ENCODE peak calls at places on chromosomes 12 and 14, in seven cellular contexts. L is endodermal cell, C is PC-9, W is cardiac muscle cell, J is upper lobe of right lung, V is aorta, Q is small intestine. B is an unnamed sample.
A peak's percentile ranks its signal among the peaks of the same experiment; 100 is the strongest.

GRCh38 chr12:88994537-88994936 is 357.8 kb downstream of the DUSP6 start:
- DNase-seq in L (no peak), C (no peak), W (peak; percentile 16), J (no peak), V (no peak), Q (no peak), B (no peak)

GRCh38 chr14:54730156-54730961 is 163.4 kb downstream of the SAMD4A start:
- DNase-seq in L (no peak), C (peak; percentile 77), W (peak; percentile 58), J (no peak), V (no peak), Q (peak; percentile 3), B (no peak)

GRCh38 chr12:56749853-56750252 is 2.3 kb downstream of the PRIM1 start:
- DNase-seq in L (no peak), C (no peak), W (no peak), J (no peak), V (no peak), Q (no peak), B (no peak)

GRCh38 chr12:30840715-30841114 is 85.8 kb upstream of the TSPAN11 start:
- DNase-seq in L (no peak), C (no peak), W (no peak), J (no peak), V (no peak), Q (no peak), B (peak; percentile 14)

GRCh38 chr12:25839470-25839869 is 119.0 kb upstream of the RASSF8 start:
- DNase-seq in L (no peak), C (no peak), W (peak; percentile 58), J (no peak), V (no peak), Q (no peak), B (peak; percentile 60)

GRCh38 chr14:86462193-86462592 is 932.2 kb downstream of the FLRT2 start:
- DNase-seq in L (peak; percentile 63), C (no peak), W (peak; percentile 53), J (no peak), V (no peak), Q (peak; percentile 3), B (peak; percentile 11)

GRCh38 chr12:80272516-80272915 is 171.5 kb upstream of the PTPRQ start:
- DNase-seq in L (no peak), C (no peak), W (no peak), J (no peak), V (no peak), Q (no peak), B (no peak)

GRCh38 chr14:90697577-90698206 is 118.5 kb downstream of the TTC7B start:
- DNase-seq in L (peak; percentile 93), C (peak; percentile 53), W (peak; percentile 88), J (peak; percentile 87), V (peak; percentile 92), Q (peak; percentile 81), B (peak; percentile 71)

GRCh38 chr14:75282166-75282547 is 3.5 kb downstream of the FOS start:
- DNase-seq in L (no peak), C (peak; percentile 69), W (peak; percentile 73), J (no peak), V (no peak), Q (peak; percentile 35), B (no peak)

GRCh38 chr12:50006754-50007442 is 18.4 kb downstream of the RACGAP1 start:
- DNase-seq in L (no peak), C (no peak), W (no peak), J (no peak), V (no peak), Q (no peak), B (no peak)

GRCh38 chr12:12015073-12015685 is 55.6 kb upstream of the BCL2L14 start:
- DNase-seq in L (peak; percentile 44), C (no peak), W (no peak), J (no peak), V (no peak), Q (no peak), B (no peak)

GRCh38 chr14:102182901-102183619 is 43.4 kb downstream of the WDR20 start:
- DNase-seq in L (no peak), C (no peak), W (peak; percentile 17), J (no peak), V (no peak), Q (no peak), B (no peak)

GRCh38 chr14:80926706-80927384 is 14.7 kb downstream of the CEP128 start:
- DNase-seq in L (no peak), C (no peak), W (peak; percentile 27), J (no peak), V (no peak), Q (no peak), B (no peak)

DNA sequence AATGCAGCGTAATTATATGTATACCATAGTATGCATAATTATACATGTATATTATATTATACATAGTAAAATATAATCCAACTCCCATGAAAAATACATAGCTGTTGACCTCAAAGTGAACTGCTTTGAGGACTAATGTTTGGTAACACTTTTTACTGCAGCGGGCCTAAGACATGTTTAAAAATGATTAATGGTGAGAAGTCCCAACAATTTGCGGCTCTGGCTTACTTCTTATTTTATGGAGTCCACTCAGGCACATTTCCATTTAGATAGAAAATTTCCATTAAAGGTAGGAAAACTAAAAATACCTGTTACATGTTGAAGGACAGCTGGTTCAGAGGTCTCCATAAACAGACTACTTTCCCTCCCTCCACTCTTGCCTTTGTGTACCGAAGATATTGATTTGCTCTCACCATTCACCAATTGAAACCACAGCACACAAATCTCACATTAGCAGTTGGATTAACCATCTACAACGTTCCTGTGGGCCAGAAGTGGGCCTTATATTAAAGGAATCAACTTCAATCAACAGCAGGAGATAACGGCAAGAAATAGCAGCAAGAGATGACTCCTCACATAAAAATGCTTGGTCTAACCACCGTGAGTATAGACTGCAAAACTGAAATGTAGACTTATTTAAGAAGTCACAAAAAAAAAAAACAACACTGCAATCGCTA is 14.1 kb upstream of the NT5DC3 start:
- DNase-seq in L (no peak), C (no peak), W (peak; percentile 64), J (no peak), V (no peak), Q (no peak), B (no peak)
- H3K4me1 ChIP-seq in L (peaks cover 2% of the 10 kb centered on the region), C (peaks cover 18% of the 10 kb centered on the region), W (no peaks in the 10 kb centered on the region), J (no peaks in the 10 kb centered on the region), V (peaks cover 3% of the 10 kb centered on the region), Q (no peaks in the 10 kb centered on the region), B (peaks cover 35% of the 10 kb centered on the region)

DNA sequence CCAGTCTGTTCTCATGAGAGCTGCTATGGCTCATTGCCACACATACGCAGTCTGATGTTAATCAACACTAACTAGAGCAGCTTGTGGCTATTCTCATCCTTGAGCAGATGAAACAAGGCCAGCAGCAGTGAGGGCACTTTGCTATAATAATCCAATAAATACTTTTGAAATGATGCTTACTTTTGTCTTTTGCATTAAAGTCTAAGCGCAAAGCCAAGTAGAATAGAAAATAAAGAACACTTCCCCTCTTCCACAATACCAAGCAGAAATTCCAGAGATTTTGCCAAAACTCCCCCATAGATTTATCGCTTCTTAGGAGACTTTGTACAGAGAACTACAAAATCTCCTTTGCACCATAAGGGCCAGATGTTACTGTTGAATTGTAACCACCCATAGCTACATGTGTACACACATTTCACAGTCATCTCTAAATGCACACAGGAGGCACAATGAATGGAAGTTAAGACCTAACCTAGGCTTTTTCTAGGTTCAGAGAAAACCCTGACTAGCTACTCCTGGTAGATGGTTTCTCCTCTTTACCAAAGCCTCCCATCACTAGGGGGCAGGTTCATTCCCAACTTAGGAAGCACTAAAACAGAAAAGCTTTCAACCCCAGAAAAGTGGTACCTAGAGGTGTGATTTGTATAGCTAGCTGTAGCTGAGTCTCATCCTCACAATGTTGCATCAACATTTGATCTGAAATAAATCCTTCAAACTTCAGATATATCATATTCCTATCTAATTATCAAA is 119.3 kb downstream of the HMGA2 start:
- DNase-seq in L (no peak), C (no peak), W (peak; percentile 68), J (no peak), V (no peak), Q (no peak), B (no peak)
- H3K4me1 ChIP-seq in L (peaks cover 6% of the 10 kb centered on the region), C (no peaks in the 10 kb centered on the region), W (peaks cover 11% of the 10 kb centered on the region), J (peaks cover 12% of the 10 kb centered on the region), V (peaks cover 2% of the 10 kb centered on the region), Q (no peaks in the 10 kb centered on the region), B (peaks cover 30% of the 10 kb centered on the region)

DNA sequence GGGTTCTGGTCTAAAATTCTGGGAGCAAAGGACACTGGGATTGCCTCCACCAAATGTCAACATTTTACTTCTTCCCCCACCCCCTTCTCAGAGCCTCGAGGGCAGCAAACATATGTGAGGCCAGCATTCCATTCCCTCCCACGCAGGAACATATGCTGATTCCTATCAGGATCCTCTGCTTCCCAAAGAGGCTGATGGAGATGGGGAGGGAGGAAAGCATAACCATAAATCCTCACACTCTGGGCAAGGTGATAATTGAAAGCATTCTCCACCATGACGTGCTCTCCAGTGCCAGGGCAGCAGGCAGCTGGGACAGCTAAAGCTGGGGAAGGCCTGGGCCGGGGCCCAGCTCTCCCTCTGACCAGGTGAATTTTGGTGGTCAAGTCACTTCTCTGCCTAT is 395.0 kb downstream of the ZFP36L1 start:
- DNase-seq in L (no peak), C (no peak), W (peak; percentile 73), J (no peak), V (no peak), Q (no peak), B (no peak)
- H3K4me1 ChIP-seq in L (peaks cover 9% of the 10 kb centered on the region), C (peaks cover 26% of the 10 kb centered on the region), W (peaks cover 85% of the 10 kb centered on the region), J (peaks cover 53% of the 10 kb centered on the region), V (peaks cover 3% of the 10 kb centered on the region), Q (no peaks in the 10 kb centered on the region), B (peaks cover 30% of the 10 kb centered on the region)

GRCh38 chr12:124435806-124436345 is 131.5 kb downstream of the NCOR2 start:
- DNase-seq in L (no peak), C (no peak), W (no peak), J (no peak), V (no peak), Q (no peak), B (no peak)

GRCh38 chr12:124437621-124438414 is 129.6 kb downstream of the NCOR2 start:
- DNase-seq in L (no peak), C (no peak), W (no peak), J (no peak), V (no peak), Q (no peak), B (no peak)

GRCh38 chr12:124434951-124435805 is 132.2 kb downstream of the NCOR2 start:
- DNase-seq in L (peak; percentile 76), C (no peak), W (no peak), J (no peak), V (no peak), Q (no peak), B (no peak)

GRCh38 chr12:124437121-124437520 is 130.3 kb downstream of the NCOR2 start:
- DNase-seq in L (no peak), C (no peak), W (no peak), J (no peak), V (no peak), Q (no peak), B (no peak)

GRCh38 chr12:124436366-124436765 is 131.0 kb downstream of the NCOR2 start:
- DNase-seq in L (peak; percentile 70), C (no peak), W (no peak), J (no peak), V (no peak), Q (no peak), B (no peak)
- H3K4me1 ChIP-seq in L (peaks cover 4% of the 10 kb centered on the region), C (peaks cover 21% of the 10 kb centered on the region), W (no peaks in the 10 kb centered on the region), J (peaks cover 10% of the 10 kb centered on the region), V (no peaks in the 10 kb centered on the region), Q (no peaks in the 10 kb centered on the region), B (no peaks in the 10 kb centered on the region)

B was measured in A549.